ENCODE peak calls at places on chromosomes 3 and 15, in four cellular contexts. One of them, this sample, is unnamed.

GRCh38 chr3:30135190-30135589 is 471.2 kb upstream of the TGFBR2 start:
- DNase-seq in thoracic aorta: no peak
- DNase-seq in AG09309: no peak
- DNase-seq in OCI-LY7: peak; percentile 22
- DNase-seq in this sample: no peak

GRCh38 chr3:59540696-59541095 is 490.9 kb upstream of the CFAP20DC start:
- DNase-seq in thoracic aorta: no peak
- DNase-seq in AG09309: no peak
- DNase-seq in OCI-LY7: no peak
- DNase-seq in this sample: no peak

GRCh38 chr3:141050576-141050912 is 603 bp upstream of the SPSB4 start:
- DNase-seq in thoracic aorta: no peak
- DNase-seq in AG09309: no peak
- DNase-seq in OCI-LY7: no peak
- DNase-seq in this sample: no peak

GRCh38 chr15:63899193-63899592 is 65.4 kb upstream of the HERC1 start:
- DNase-seq in thoracic aorta: no peak
- DNase-seq in AG09309: no peak
- DNase-seq in OCI-LY7: no peak
- DNase-seq in this sample: no peak

GRCh38 chr15:35499723-35500122 is 46.2 kb downstream of the DPH6 start:
- DNase-seq in thoracic aorta: no peak
- DNase-seq in AG09309: no peak
- DNase-seq in OCI-LY7: no peak
- DNase-seq in this sample: no peak

GRCh38 chr3:123499316-123499715 is 50.4 kb upstream of the ADCY5 start:
- DNase-seq in thoracic aorta: no peak
- DNase-seq in AG09309: peak; percentile 24
- DNase-seq in OCI-LY7: no peak
- DNase-seq in this sample: no peak

GRCh38 chr3:47377186-47377585 is 3.6 kb upstream of the PTPN23 start:
- DNase-seq in thoracic aorta: no peak
- DNase-seq in AG09309: no peak
- DNase-seq in OCI-LY7: peak; percentile 17
- DNase-seq in this sample: no peak

GRCh38 chr3:130463221-130463620 is 53.8 kb upstream of the COL6A6 start:
- DNase-seq in thoracic aorta: no peak
- DNase-seq in AG09309: no peak
- DNase-seq in OCI-LY7: no peak
- DNase-seq in this sample: no peak

GRCh38 chr3:142022381-142022780 is 127.0 kb downstream of the TFDP2 start:
- DNase-seq in thoracic aorta: no peak
- DNase-seq in AG09309: peak; percentile 25
- DNase-seq in OCI-LY7: peak; percentile 79
- DNase-seq in this sample: no peak

GRCh38 chr3:177812492-177812891 is 615.2 kb upstream of the TBL1XR1 start:
- DNase-seq in thoracic aorta: no peak
- DNase-seq in AG09309: no peak
- DNase-seq in OCI-LY7: no peak
- DNase-seq in this sample: no peak

GRCh38 chr3:150765949-150766720 is 3.2 kb upstream of the SIAH2 start:
- DNase-seq in thoracic aorta: no peak
- DNase-seq in AG09309: peak; percentile 11
- DNase-seq in OCI-LY7: peak; percentile 56
- DNase-seq in this sample: peak; percentile 24

GRCh38 chr15:85865070-85865684 is 70.5 kb upstream of the KLHL25 start:
- DNase-seq in thoracic aorta: no peak
- DNase-seq in AG09309: no peak
- DNase-seq in OCI-LY7: peak; percentile 39
- DNase-seq in this sample: peak; percentile 1

GRCh38 chr3:178112134-178112533 is 424.1 kb upstream of the KCNMB2 start:
- DNase-seq in thoracic aorta: no peak
- DNase-seq in AG09309: no peak
- DNase-seq in OCI-LY7: no peak
- DNase-seq in this sample: no peak

GRCh38 chr15:90071220-90071807 is 31.0 kb downstream of the IDH2 start:
- DNase-seq in thoracic aorta: peak; percentile 65
- DNase-seq in AG09309: peak; percentile 47
- DNase-seq in OCI-LY7: peak; percentile 88
- DNase-seq in this sample: peak; percentile 54

GRCh38 chr3:99875573-99875924 is 57.9 kb downstream of the CMSS1 start:
- DNase-seq in thoracic aorta: no peak
- DNase-seq in AG09309: no peak
- DNase-seq in OCI-LY7: no peak
- DNase-seq in this sample: no peak

GRCh38 chr3:126352476-126353454 is 4.4 kb downstream of the KLF15 start:
- DNase-seq in thoracic aorta: no peak
- DNase-seq in AG09309: no peak
- DNase-seq in OCI-LY7: no peak
- DNase-seq in this sample: no peak

GRCh38 chr3:12034440-12034839 is 30.3 kb downstream of the SYN2 start:
- DNase-seq in thoracic aorta: no peak
- DNase-seq in AG09309: no peak
- DNase-seq in OCI-LY7: no peak
- DNase-seq in this sample: no peak

GRCh38 chr3:11671648-11672100 is 28.0 kb upstream of the VGLL4 start:
- DNase-seq in thoracic aorta: no peak
- DNase-seq in AG09309: peak; percentile 34
- DNase-seq in OCI-LY7: peak; percentile 53
- DNase-seq in this sample: no peak

GRCh38 chr15:41607033-41607432 is 48.0 kb downstream of the TYRO3 start:
- DNase-seq in thoracic aorta: no peak
- DNase-seq in AG09309: peak; percentile 89
- DNase-seq in OCI-LY7: no peak
- DNase-seq in this sample: peak; percentile 22

GRCh38 chr3:100525753-100526612 is 33.6 kb downstream of the TMEM45A start:
- DNase-seq in thoracic aorta: no peak
- DNase-seq in AG09309: peak; percentile 93
- DNase-seq in OCI-LY7: no peak
- DNase-seq in this sample: no peak

GRCh38 chr15:46277994-46278885 is 643.4 kb downstream of the SQOR start:
- DNase-seq in thoracic aorta: no peak
- DNase-seq in AG09309: no peak
- DNase-seq in OCI-LY7: no peak
- DNase-seq in this sample: no peak

GRCh38 chr3:39295184-39295775 is 15.4 kb upstream of the CX3CR1 start:
- DNase-seq in thoracic aorta: no peak
- DNase-seq in AG09309: no peak
- DNase-seq in OCI-LY7: no peak
- DNase-seq in this sample: no peak

GRCh38 chr3:56923546-56924224 is 121.9 kb upstream of the ARHGEF3 start:
- DNase-seq in thoracic aorta: no peak
- DNase-seq in AG09309: no peak
- DNase-seq in OCI-LY7: peak; percentile 52
- DNase-seq in this sample: peak; percentile 78

GRCh38 chr3:52990637-52991036 is 55.2 kb downstream of the SFMBT1 start:
- DNase-seq in thoracic aorta: no peak
- DNase-seq in AG09309: no peak
- DNase-seq in OCI-LY7: no peak
- DNase-seq in this sample: no peak

GRCh38 chr3:52986049-52986448 is 59.8 kb downstream of the SFMBT1 start:
- DNase-seq in thoracic aorta: no peak
- DNase-seq in AG09309: no peak
- DNase-seq in OCI-LY7: no peak
- DNase-seq in this sample: no peak

GRCh38 chr3:52983336-52983807 is 62.5 kb downstream of the SFMBT1 start:
- DNase-seq in thoracic aorta: no peak
- DNase-seq in AG09309: no peak
- DNase-seq in OCI-LY7: peak; percentile 78
- DNase-seq in this sample: no peak

GRCh38 chr3:52983828-52984227 is 62.0 kb downstream of the SFMBT1 start:
- DNase-seq in thoracic aorta: no peak
- DNase-seq in AG09309: no peak
- DNase-seq in OCI-LY7: no peak
- DNase-seq in this sample: no peak

GRCh38 chr3:52986938-52987337 is 58.9 kb downstream of the SFMBT1 start:
- DNase-seq in thoracic aorta: no peak
- DNase-seq in AG09309: no peak
- DNase-seq in OCI-LY7: peak; percentile 15
- DNase-seq in this sample: no peak
- TF ChIP-seq CTCF in thoracic aorta: no peak
- TF ChIP-seq CTCF in AG09309: peak; percentile 31
- TF ChIP-seq CTCF in OCI-LY7: peak; percentile 66
- TF ChIP-seq CTCF in this sample: peak; percentile 37

DNA sequence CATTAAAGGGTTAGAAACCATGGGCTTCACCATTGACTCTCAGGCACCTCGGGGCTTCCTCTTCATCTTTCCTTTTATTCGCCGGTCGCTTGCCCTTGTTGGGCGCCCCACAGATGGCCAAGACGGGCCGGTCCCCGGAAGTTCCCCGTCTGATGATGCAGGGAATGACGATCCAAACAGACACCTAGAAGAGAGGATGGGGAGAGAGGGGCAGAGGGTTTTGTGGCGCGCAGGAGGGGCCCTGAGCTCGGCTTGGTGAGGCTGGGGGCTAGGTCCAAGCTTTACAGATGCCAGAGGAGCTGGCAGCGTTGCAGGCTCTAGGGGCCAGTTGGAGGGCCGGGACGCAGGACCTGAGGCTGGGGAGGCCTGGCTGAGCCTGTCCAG is 532 bp upstream of the ESYT3 start:
- DNase-seq in thoracic aorta: no peak
- DNase-seq in AG09309: no peak
- DNase-seq in OCI-LY7: no peak
- DNase-seq in this sample: no peak
- H3K4me3 ChIP-seq in thoracic aorta: peak overlapping the region; percentile 82
- H3K4me3 ChIP-seq in AG09309: no peak overlapping the region
- H3K4me3 ChIP-seq in OCI-LY7: no peak overlapping the region
- H3K4me3 ChIP-seq in this sample: no peak overlapping the region

GRCh38 chr3:112032377-112032776 is 2.2 kb upstream of the TMPRSS7 start:
- DNase-seq in thoracic aorta: no peak
- DNase-seq in AG09309: no peak
- DNase-seq in OCI-LY7: no peak
- DNase-seq in this sample: no peak
- TF ChIP-seq CTCF in thoracic aorta: no peak
- TF ChIP-seq CTCF in AG09309: no peak
- TF ChIP-seq CTCF in OCI-LY7: no peak
- TF ChIP-seq CTCF in this sample: no peak

GRCh38 chr3:196218155-196218712 is 1.9 kb downstream of the SLC51A start:
- DNase-seq in thoracic aorta: no peak
- DNase-seq in AG09309: no peak
- DNase-seq in OCI-LY7: no peak
- DNase-seq in this sample: no peak

GRCh38 chr3:196217307-196218154 is 1.2 kb downstream of the SLC51A start:
- DNase-seq in thoracic aorta: no peak
- DNase-seq in AG09309: no peak
- DNase-seq in OCI-LY7: no peak
- DNase-seq in this sample: no peak

GRCh38 chr3:196216081-196216564 is at the start of gene SLC51A:
- DNase-seq in thoracic aorta: no peak
- DNase-seq in AG09309: no peak
- DNase-seq in OCI-LY7: no peak
- DNase-seq in this sample: no peak

GRCh38 chr3:196215493-196215892 is 841 bp upstream of the SLC51A start:
- DNase-seq in thoracic aorta: no peak
- DNase-seq in AG09309: no peak
- DNase-seq in OCI-LY7: no peak
- DNase-seq in this sample: no peak

DNA sequence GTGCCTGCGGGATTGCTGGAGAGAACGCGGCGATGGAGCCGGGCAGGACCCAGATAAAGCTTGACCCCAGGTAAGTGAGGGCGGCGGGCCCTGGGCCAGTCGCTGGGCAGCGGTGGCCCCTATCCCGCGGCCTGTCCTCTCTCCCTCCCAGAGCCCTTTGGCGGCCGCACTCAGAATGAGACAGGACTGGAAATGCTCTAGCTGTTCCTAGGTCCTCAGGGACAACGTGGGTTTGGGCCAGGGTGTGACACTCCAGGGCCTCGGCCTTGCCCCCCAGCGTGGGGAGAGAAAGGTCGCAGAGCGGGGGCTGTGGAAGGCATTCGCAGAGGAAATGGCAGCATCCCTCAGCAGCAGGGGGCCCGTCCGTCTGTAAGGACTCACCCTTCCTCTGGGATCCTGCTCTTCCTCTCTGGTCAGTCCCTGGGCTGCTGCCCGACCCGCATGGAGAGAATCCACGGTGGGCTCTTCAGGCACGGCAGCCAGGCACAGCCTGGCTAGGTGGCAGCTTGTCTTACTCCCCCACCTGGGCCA is 412 bp downstream of the SLC51A start:
- DNase-seq in thoracic aorta: no peak
- DNase-seq in AG09309: no peak
- DNase-seq in OCI-LY7: no peak
- DNase-seq in this sample: no peak
- H3K4me3 ChIP-seq in thoracic aorta: no peak overlapping the region
- H3K4me3 ChIP-seq in AG09309: no peak overlapping the region
- H3K4me3 ChIP-seq in OCI-LY7: no peak overlapping the region
- H3K4me3 ChIP-seq in this sample: no peak overlapping the region

DNA sequence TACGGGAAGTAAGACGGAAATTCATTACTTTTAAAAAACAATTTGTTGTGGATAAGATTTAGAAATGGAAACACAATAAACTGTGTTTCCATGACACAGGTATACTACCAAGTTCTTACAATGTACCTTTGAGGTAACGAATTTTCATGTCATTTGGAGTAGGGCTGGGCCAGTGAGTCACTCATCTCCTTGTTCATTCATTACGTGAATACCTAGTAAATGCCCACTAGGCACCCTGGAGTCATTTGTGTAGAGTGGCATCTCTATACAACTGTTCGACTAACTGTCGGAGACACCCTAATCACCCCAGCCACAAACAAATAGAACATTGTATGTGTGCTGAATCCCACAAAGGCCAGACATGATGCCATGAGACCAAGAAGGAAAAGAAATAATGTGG is 94.8 kb downstream of the IGF1R start:
- DNase-seq in thoracic aorta: no peak
- DNase-seq in AG09309: no peak
- DNase-seq in OCI-LY7: no peak
- DNase-seq in this sample: no peak
- TF ChIP-seq CTCF in thoracic aorta: no peak
- TF ChIP-seq CTCF in AG09309: no peak
- TF ChIP-seq CTCF in OCI-LY7: no peak
- TF ChIP-seq CTCF in this sample: no peak

DNA sequence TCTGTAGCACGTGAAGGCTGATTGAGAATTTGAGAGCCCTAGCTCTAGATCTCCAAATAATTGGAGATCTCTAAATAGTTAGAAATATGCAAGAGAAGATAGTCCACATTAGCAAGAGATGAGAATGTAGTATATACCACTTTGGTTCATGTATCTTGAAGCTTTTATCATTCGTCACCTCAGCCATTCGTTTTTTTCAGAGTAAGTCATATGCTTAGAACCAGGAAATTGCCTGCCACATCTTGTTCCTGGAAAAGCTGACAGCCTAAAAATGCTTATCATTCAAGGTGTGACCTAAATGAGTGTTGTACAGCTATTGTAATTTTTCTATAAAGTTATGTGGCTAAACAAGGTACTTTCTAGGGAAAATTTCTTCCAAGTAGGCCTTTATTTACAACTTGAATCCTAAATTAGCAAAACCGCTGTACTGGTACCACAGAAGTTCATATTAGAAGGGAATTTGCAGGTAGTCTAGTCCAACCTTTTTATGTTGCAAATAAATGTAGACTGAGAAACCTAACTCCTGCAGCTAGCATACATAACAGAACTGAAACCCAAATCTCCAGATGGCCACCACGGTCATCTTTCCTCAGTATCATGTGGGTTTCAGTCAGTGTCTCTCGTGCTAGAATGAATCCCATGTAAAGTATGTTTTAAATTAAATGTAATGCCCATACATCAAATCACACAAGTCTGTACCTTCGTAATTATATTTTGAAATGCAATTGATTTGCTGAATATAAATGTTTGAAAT is 48.6 kb downstream of the FNDC3B start:
- DNase-seq in thoracic aorta: no peak
- DNase-seq in AG09309: no peak
- DNase-seq in OCI-LY7: peak; percentile 29
- DNase-seq in this sample: no peak
- H3K4me3 ChIP-seq in thoracic aorta: no peak overlapping the region
- H3K4me3 ChIP-seq in AG09309: no peak overlapping the region
- H3K4me3 ChIP-seq in OCI-LY7: no peak overlapping the region
- H3K4me3 ChIP-seq in this sample: no peak overlapping the region